ENCODE peak calls at places on chromosomes 3 and 15, in eight cellular contexts. I is neuronal stem cell, X is GM23248, R is tibial artery, N is fibroblast of lung, P is GM23338, D is spleen, S is neural progenitor cell. W is an unnamed sample. For H3K4me1, the result is how much of the 10 kb centered on the place peaks cover.

GRCh38 chr3:171874251-171874679 is 31.1 kb downstream of the TMEM212 start:
- DNase-seq in I (no peak), X (peak), R (no peak), N (peak), P (peak), D (no peak), S (no peak), W (no peak)

GRCh38 chr3:79521221-79521848 is 246.5 kb downstream of the ROBO1 start:
- DNase-seq in I (peak), X (peak), R (no peak), N (peak), P (peak), D (no peak), S (peak), W (no peak)

GRCh38 chr15:82737975-82738374 is 28.3 kb upstream of the AP3B2 start:
- DNase-seq in I (no peak), X (no peak), R (no peak), N (no peak), P (no peak), D (no peak), S (no peak), W (no peak)

GRCh38 chr15:26394801-26395200 is 378.1 kb downstream of the GABRB3 start:
- DNase-seq in I (no peak), X (no peak), R (no peak), N (no peak), P (no peak), D (no peak), S (no peak), W (no peak)

GRCh38 chr15:31264534-31265089 is 62.0 kb upstream of the KLF13 start:
- DNase-seq in I (no peak), X (no peak), R (no peak), N (no peak), P (no peak), D (no peak), S (peak), W (peak)

GRCh38 chr3:136544532-136544931 is 207.6 kb downstream of the STAG1 start:
- DNase-seq in I (no peak), X (peak), R (no peak), N (peak), P (no peak), D (no peak), S (no peak), W (no peak)

GRCh38 chr3:10501664-10502052 is 3.7 kb downstream of the ATP2B2 start:
- DNase-seq in I (no peak), X (no peak), R (no peak), N (no peak), P (no peak), D (peak), S (no peak), W (no peak)

GRCh38 chr3:126287536-126288181 is 69.5 kb downstream of the KLF15 start:
- DNase-seq in I (peak), X (peak), R (peak), N (peak), P (peak), D (peak), S (peak), W (peak)

GRCh38 chr15:89356634-89357298 is 22.1 kb upstream of the POLG start:
- DNase-seq in I (no peak), X (peak), R (no peak), N (no peak), P (peak), D (peak), S (peak), W (no peak)

GRCh38 chr3:196951371-196951770 is 9.0 kb upstream of the NCBP2 start:
- DNase-seq in I (no peak), X (no peak), R (no peak), N (no peak), P (no peak), D (no peak), S (no peak), W (no peak)

GRCh38 chr3:51712020-51712385 is 5.1 kb downstream of the GRM2 start:
- DNase-seq in I (no peak), X (no peak), R (no peak), N (no peak), P (no peak), D (no peak), S (no peak), W (peak)

GRCh38 chr3:187889601-187890404 is 144.5 kb upstream of the BCL6 start:
- DNase-seq in I (no peak), X (peak), R (peak), N (no peak), P (no peak), D (no peak), S (no peak), W (no peak)

GRCh38 chr3:156648086-156648485 is 26.3 kb upstream of the TIPARP start:
- DNase-seq in I (no peak), X (peak), R (no peak), N (peak), P (no peak), D (no peak), S (no peak), W (no peak)

GRCh38 chr15:70415330-70415884 is 317.7 kb upstream of the TLE3 start:
- DNase-seq in I (no peak), X (no peak), R (no peak), N (no peak), P (no peak), D (no peak), S (no peak), W (no peak)

GRCh38 chr3:107684431-107684925 is 161.7 kb downstream of the BBX start:
- DNase-seq in I (no peak), X (no peak), R (no peak), N (peak), P (peak), D (no peak), S (no peak), W (no peak)

GRCh38 chr3:192128922-192129321 is 598.4 kb downstream of the FGF12 start:
- DNase-seq in I (no peak), X (no peak), R (no peak), N (no peak), P (no peak), D (no peak), S (no peak), W (no peak)

GRCh38 chr3:66809579-66809958 is 188.5 kb upstream of the KBTBD8 start:
- DNase-seq in I (no peak), X (no peak), R (no peak), N (no peak), P (peak), D (no peak), S (no peak), W (no peak)

GRCh38 chr15:64854041-64854440 is 12.3 kb downstream of the PLEKHO2 start:
- DNase-seq in I (no peak), X (no peak), R (no peak), N (peak), P (no peak), D (no peak), S (peak), W (no peak)

GRCh38 chr15:31300208-31300661 is 26.4 kb upstream of the KLF13 start:
- DNase-seq in I (no peak), X (no peak), R (no peak), N (no peak), P (no peak), D (no peak), S (no peak), W (peak)

GRCh38 chr3:4716731-4717362 is 223.7 kb downstream of the ITPR1 start:
- DNase-seq in I (no peak), X (peak), R (no peak), N (peak), P (no peak), D (no peak), S (no peak), W (no peak)

GRCh38 chr15:90203922-90204321 is 2.8 kb downstream of the SEMA4B start:
- DNase-seq in I (no peak), X (no peak), R (peak), N (no peak), P (no peak), D (peak), S (no peak), W (no peak)

DNA sequence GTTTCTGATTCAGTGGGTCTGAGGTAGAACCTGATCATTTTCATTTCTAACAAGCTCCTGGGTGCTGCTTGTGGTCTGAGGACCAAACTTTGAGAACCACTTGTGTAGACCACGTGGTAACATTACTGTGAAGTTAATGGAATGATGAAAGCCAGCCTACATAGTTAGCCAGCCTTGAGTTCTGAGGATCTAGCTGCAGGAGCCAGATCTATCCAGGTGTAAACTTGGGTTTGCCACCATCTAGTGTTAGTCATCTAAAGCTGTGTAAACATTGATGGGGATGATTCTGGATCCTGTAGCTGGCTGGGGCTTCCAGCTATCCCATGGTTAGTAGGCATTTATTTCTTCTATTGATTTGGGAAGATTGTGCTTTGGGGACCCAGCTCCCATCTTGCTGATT is 170.0 kb downstream of the TMEM108 start:
- DNase-seq in I (no peak), X (no peak), R (no peak), N (peak), P (no peak), D (no peak), S (no peak), W (no peak)
- H3K4me1 ChIP-seq in I (under half), X (under half), R (under half), N (under half), P (under half), D (under half), S (under half), W (under half)

GRCh38 chr3:17655743-17656142 is 86.7 kb downstream of the TBC1D5 start:
- DNase-seq in I (no peak), X (no peak), R (no peak), N (no peak), P (no peak), D (no peak), S (no peak), W (no peak)
- H3K4me3 ChIP-seq in I (no peak), X (no peak), R (no peak), N (no peak), P (no peak), D (no peak), S (no peak), W (no peak)

DNA sequence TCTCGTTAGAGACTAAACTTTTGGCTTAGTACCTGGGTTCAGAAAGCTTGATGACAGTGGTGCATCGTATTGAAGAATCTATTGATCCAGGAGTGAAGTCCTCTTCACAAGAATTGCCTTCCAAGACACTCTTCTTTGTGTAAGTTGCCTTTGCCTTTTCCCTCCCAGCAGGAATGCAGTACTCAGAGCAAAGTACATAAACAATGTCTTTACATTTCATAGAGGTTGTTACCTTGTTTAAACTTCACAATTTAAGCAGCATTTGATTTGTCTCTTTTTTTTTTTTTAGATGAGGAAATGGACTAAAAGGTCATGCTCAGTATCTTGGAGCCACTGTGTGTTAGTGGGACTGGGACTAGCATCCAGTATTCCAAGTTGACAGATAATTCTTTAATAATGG is 9.9 kb downstream of the RAB7A start:
- DNase-seq in I (no peak), X (no peak), R (no peak), N (no peak), P (no peak), D (no peak), S (no peak), W (no peak)
- H3K4me1 ChIP-seq in I (under half), X (under half), R (under half), N (under half), P (under half), D (half or more), S (under half), W (under half)

DNA sequence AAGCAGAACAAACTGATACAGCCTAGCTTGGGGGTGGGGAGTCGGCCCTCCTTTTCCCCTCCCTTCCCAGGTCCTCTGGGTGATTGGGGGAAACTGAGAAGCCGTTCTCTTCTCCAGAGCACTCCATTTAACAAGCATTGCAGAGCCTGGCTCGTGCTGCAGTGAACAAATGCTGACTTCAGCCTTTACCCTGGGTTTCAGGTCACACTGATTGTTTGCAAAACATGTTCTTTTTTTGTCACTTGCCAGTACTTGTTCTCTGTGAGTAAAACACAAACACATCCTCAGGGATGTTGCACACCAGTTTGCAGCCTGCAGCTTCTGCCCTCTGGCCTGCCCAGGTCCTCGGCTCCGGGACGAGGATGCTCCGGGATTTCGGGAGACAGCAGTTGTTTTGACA is 132.8 kb downstream of the PGPEP1L start:
- DNase-seq in I (no peak), X (no peak), R (no peak), N (no peak), P (no peak), D (no peak), S (peak), W (no peak)
- H3K4me3 ChIP-seq in I (no peak), X (peak), R (no peak), N (peak), P (no peak), D (no peak), S (peak), W (no peak)